ENCODE peak calls at places on chromosomes 7 and 10, in ten cellular contexts. D is stimulated activated CD4-positive, alpha-beta T cell treated with anti-CD3 and anti-CD28 coated beads, TNF-alpha, amount 100 ng/mL, for 4 hours; O is skeletal muscle cell; V is NCI-H1694 treated with DMSO at 0.1 percent for 48 hours; Y is stomach; C is Karpas-422; I is COR-L47; Q is stimulated activated CD8-positive, alpha-beta memory T cell treated with anti-CD3 and anti-CD28 coated beads, Interleukin-2, amount 100 ng/mL, for 1 hour; B is endodermal cell; N is T follicular helper cell. J is an unnamed sample.
A peak's percentile ranks its signal among the peaks of the same experiment; 100 is the strongest.

GRCh38 chr10:91242940-91243339 is 22.5 kb downstream of the PCGF5 start:
- DNase-seq in Y (no peak), I (no peak), C (no peak), O (no peak), D (no peak), N (no peak), V (no peak), Q (no peak), B (no peak), J (no peak)

GRCh38 chr10:71577345-71577744 is 142.2 kb downstream of the C10orf105 start:
- DNase-seq in N (no peak), I (no peak), C (no peak), D (no peak), O (no peak), Q (no peak), V (no peak), B (no peak), Y (no peak), J (no peak)

GRCh38 chr7:2524808-2525140 is 5.2 kb downstream of the LFNG start:
- DNase-seq in N (no peak), D (no peak), B (peak; percentile 90), O (no peak), Q (no peak), I (no peak), C (no peak), V (no peak), Y (no peak), J (no peak)

GRCh38 chr7:47647213-47647985 is 65.5 kb upstream of the TNS3 start:
- DNase-seq in D (no peak), N (no peak), Y (no peak), V (no peak), I (no peak), O (no peak), B (peak; percentile 45), Q (no peak), C (no peak), J (peak; percentile 60)

GRCh38 chr7:39826166-39826565 is 123.9 kb upstream of the CDK13 start:
- DNase-seq in D (no peak), V (no peak), B (no peak), Q (no peak), O (no peak), I (no peak), C (no peak), N (no peak), Y (no peak), J (no peak)

GRCh38 chr10:112227331-112227961 is 43.9 kb upstream of the GPAM start:
- DNase-seq in D (no peak), I (no peak), V (no peak), Q (no peak), Y (no peak), N (no peak), C (no peak), O (peak; percentile 62), B (no peak), J (peak; percentile 19)

GRCh38 chr7:55483061-55483460 is 89.2 kb downstream of the VOPP1 start:
- DNase-seq in Q (no peak), N (no peak), I (no peak), C (no peak), V (no peak), B (peak; percentile 26), Y (no peak), D (no peak), O (no peak), J (peak; percentile 0)

GRCh38 chr7:156975620-156976019 is 26.1 kb downstream of the NOM1 start:
- DNase-seq in C (no peak), O (no peak), I (no peak), Q (no peak), B (peak; percentile 10), Y (no peak), V (no peak), N (no peak), D (no peak), J (no peak)

GRCh38 chr10:131261890-131262289 is 49.6 kb downstream of the TCERG1L start:
- DNase-seq in Q (no peak), Y (no peak), D (no peak), O (no peak), I (no peak), N (no peak), B (no peak), C (no peak), V (no peak), J (no peak)

GRCh38 chr10:69241575-69241974 is 21.4 kb downstream of the HKDC1 start:
- DNase-seq in Y (no peak), B (no peak), Q (no peak), V (no peak), N (no peak), C (no peak), I (no peak), O (no peak), D (no peak), J (peak; percentile 11)

GRCh38 chr7:43071604-43072003 is 40.8 kb upstream of the HECW1 start:
- DNase-seq in D (no peak), I (no peak), O (no peak), Y (no peak), Q (no peak), C (peak; percentile 75), N (no peak), B (peak; percentile 92), V (no peak), J (no peak)

GRCh38 chr7:128164061-128164954 is 76.8 kb upstream of the LEP start:
- DNase-seq in I (no peak), D (no peak), N (no peak), O (peak; percentile 52), V (no peak), C (no peak), B (peak; percentile 83), Q (no peak), Y (no peak), J (peak; percentile 51)